ENCODE peak calls at places on chromosome 1, in nine cellular contexts. B, U, I, G, V, Y, F, Z and L are unnamed samples.

GRCh38 chr1:79042117-79042516 is 35.6 kb upstream of the ADGRL4 start:
- DNase-seq in B (no peak), U (no peak), I (peak), G (no peak), V (no peak), Y (no peak), F (no peak), Z (peak), L (no peak)

GRCh38 chr1:44015206-44015605 is 16.1 kb downstream of the SLC6A9 start:
- DNase-seq in B (no peak), U (no peak), I (no peak), G (no peak), V (no peak), Y (no peak), F (peak), Z (no peak), L (no peak)

GRCh38 chr1:96424882-96425281 is 296.7 kb upstream of the PTBP2 start:
- DNase-seq in B (no peak), U (no peak), I (no peak), G (no peak), V (no peak), Y (no peak), F (no peak), Z (peak), L (no peak)

GRCh38 chr1:46996659-46997281 is 26.7 kb upstream of the CYP4X1 start:
- DNase-seq in B (no peak), U (no peak), I (no peak), G (no peak), V (no peak), Y (no peak), F (no peak), Z (no peak), L (no peak)

GRCh38 chr1:237634922-237635321 is 255.8 kb downstream of the ZP4 start:
- DNase-seq in B (no peak), U (no peak), I (no peak), G (no peak), V (no peak), Y (no peak), F (no peak), Z (no peak), L (no peak)

GRCh38 chr1:168551688-168552087 is 7.9 kb upstream of the XCL2 start:
- DNase-seq in B (no peak), U (no peak), I (peak), G (no peak), V (no peak), Y (no peak), F (no peak), Z (no peak), L (no peak)

GRCh38 chr1:106278706-106279105 is 777.8 kb upstream of the PRMT6 start:
- DNase-seq in B (no peak), U (no peak), I (no peak), G (no peak), V (no peak), Y (no peak), F (no peak), Z (no peak), L (no peak)

GRCh38 chr1:227175611-227176010 is 142.7 kb downstream of the CDC42BPA start:
- DNase-seq in B (no peak), U (no peak), I (no peak), G (no peak), V (no peak), Y (no peak), F (no peak), Z (no peak), L (no peak)

GRCh38 chr1:236534164-236534651 is 10.4 kb downstream of the LGALS8 start:
- DNase-seq in B (no peak), U (no peak), I (no peak), G (no peak), V (no peak), Y (no peak), F (no peak), Z (peak), L (no peak)

GRCh38 chr1:228156518-228156875 is 6.8 kb downstream of the GJC2 start:
- DNase-seq in B (no peak), U (no peak), I (no peak), G (no peak), V (no peak), Y (no peak), F (no peak), Z (no peak), L (peak)

GRCh38 chr1:178501705-178502329 is 5.1 kb upstream of the CLEC20A start:
- DNase-seq in B (no peak), U (peak), I (peak), G (peak), V (peak), Y (peak), F (peak), Z (peak), L (no peak)

GRCh38 chr1:198064181-198064580 is 92.6 kb upstream of the NEK7 start:
- DNase-seq in B (no peak), U (no peak), I (no peak), G (no peak), V (no peak), Y (no peak), F (no peak), Z (peak), L (no peak)

GRCh38 chr1:30317921-30318320 is 405.5 kb downstream of the MATN1 start:
- DNase-seq in B (peak), U (no peak), I (no peak), G (no peak), V (no peak), Y (no peak), F (no peak), Z (no peak), L (peak)

GRCh38 chr1:230408971-230409370 is 17.2 kb downstream of the PGBD5 start:
- DNase-seq in B (no peak), U (no peak), I (no peak), G (no peak), V (no peak), Y (no peak), F (no peak), Z (no peak), L (no peak)

GRCh38 chr1:31663622-31664452 is 19.2 kb upstream of the PEF1 start:
- DNase-seq in B (no peak), U (peak), I (peak), G (no peak), V (peak), Y (peak), F (peak), Z (peak), L (no peak)

GRCh38 chr1:207910678-207911354 is at the start of gene CD34:
- DNase-seq in B (no peak), U (no peak), I (no peak), G (no peak), V (peak), Y (no peak), F (peak), Z (no peak), L (no peak)

GRCh38 chr1:26771643-26772321 is 16.0 kb upstream of the PIGV start:
- DNase-seq in B (no peak), U (peak), I (peak), G (no peak), V (no peak), Y (no peak), F (peak), Z (peak), L (no peak)

GRCh38 chr1:25568090-25568833 is 24.9 kb downstream of the LDLRAP1 start:
- DNase-seq in B (no peak), U (no peak), I (no peak), G (no peak), V (peak), Y (no peak), F (peak), Z (peak), L (no peak)

GRCh38 chr1:25565626-25566025 is 22.2 kb downstream of the LDLRAP1 start:
- DNase-seq in B (no peak), U (no peak), I (no peak), G (no peak), V (no peak), Y (no peak), F (no peak), Z (no peak), L (no peak)

GRCh38 chr1:25566186-25566729 is 22.9 kb downstream of the LDLRAP1 start:
- DNase-seq in B (no peak), U (no peak), I (no peak), G (no peak), V (no peak), Y (no peak), F (no peak), Z (no peak), L (no peak)

GRCh38 chr1:25567710-25568089 is 24.3 kb downstream of the LDLRAP1 start:
- DNase-seq in B (no peak), U (no peak), I (no peak), G (no peak), V (no peak), Y (no peak), F (no peak), Z (no peak), L (no peak)

GRCh38 chr1:25566730-25567341 is 23.4 kb downstream of the LDLRAP1 start:
- DNase-seq in B (no peak), U (no peak), I (no peak), G (no peak), V (peak), Y (no peak), F (peak), Z (peak), L (no peak)
- TF ChIP-seq CTCF in B (no peak), U (no peak), I (no peak), G (no peak), V (peak), Y (no peak), F (no peak), Z (peak), L (peak)

DNA sequence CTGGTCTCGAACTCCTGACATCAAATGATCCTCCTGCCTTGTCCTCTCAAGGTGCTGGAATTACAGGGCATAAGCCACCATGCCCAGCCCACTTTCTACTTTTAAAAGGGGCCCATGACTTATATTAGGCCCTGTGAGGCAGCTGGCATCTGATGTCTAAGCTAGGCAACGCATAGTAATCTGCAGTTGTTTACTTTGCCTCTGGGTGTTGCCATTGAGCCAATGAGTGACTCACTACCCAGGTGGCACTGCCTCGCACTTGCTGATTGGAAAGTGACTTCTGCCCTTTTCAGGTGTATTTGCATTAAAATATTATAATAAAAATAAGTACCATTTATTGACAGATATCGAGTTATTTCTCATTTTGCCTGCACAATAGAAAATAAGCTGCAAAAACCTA is 84.9 kb downstream of the KIF14 start:
- DNase-seq in B (no peak), U (peak), I (peak), G (no peak), V (peak), Y (peak), F (no peak), Z (no peak), L (no peak)
- TF ChIP-seq CTCF in B (no peak), U (peak), I (peak), G (no peak), V (peak), Y (peak), F (no peak), Z (peak), L (peak)

GRCh38 chr1:25765152-25765909 is 34.7 kb upstream of the SELENON start:
- DNase-seq in B (no peak), U (no peak), I (no peak), G (no peak), V (no peak), Y (no peak), F (no peak), Z (no peak), L (no peak)

GRCh38 chr1:25765910-25766645 is 33.9 kb upstream of the SELENON start:
- DNase-seq in B (no peak), U (no peak), I (no peak), G (no peak), V (peak), Y (no peak), F (no peak), Z (no peak), L (no peak)

GRCh38 chr1:25767437-25767770 is 32.6 kb upstream of the SELENON start:
- DNase-seq in B (no peak), U (no peak), I (no peak), G (no peak), V (no peak), Y (no peak), F (no peak), Z (no peak), L (no peak)

GRCh38 chr1:25768999-25769398 is 31.0 kb upstream of the SELENON start:
- DNase-seq in B (no peak), U (no peak), I (no peak), G (no peak), V (no peak), Y (no peak), F (no peak), Z (no peak), L (no peak)

GRCh38 chr1:25766721-25767436 is 33.1 kb upstream of the SELENON start:
- DNase-seq in B (no peak), U (no peak), I (no peak), G (peak), V (no peak), Y (no peak), F (no peak), Z (no peak), L (no peak)
- TF ChIP-seq CTCF in B (no peak), U (no peak), I (no peak), G (no peak), V (no peak), Y (no peak), F (no peak), Z (no peak), L (no peak)

GRCh38 chr1:98322966-98323365 is 338.6 kb upstream of the SNX7 start:
- DNase-seq in B (no peak), U (no peak), I (no peak), G (no peak), V (no peak), Y (no peak), F (no peak), Z (peak), L (no peak)

GRCh38 chr1:98327151-98327918 is 334.2 kb upstream of the SNX7 start:
- DNase-seq in B (no peak), U (no peak), I (no peak), G (no peak), V (peak), Y (no peak), F (no peak), Z (peak), L (no peak)

GRCh38 chr1:98323906-98324358 is 337.6 kb upstream of the SNX7 start:
- DNase-seq in B (no peak), U (peak), I (peak), G (peak), V (no peak), Y (peak), F (peak), Z (peak), L (no peak)

GRCh38 chr1:98323396-98323795 is 338.1 kb upstream of the SNX7 start:
- DNase-seq in B (no peak), U (no peak), I (peak), G (no peak), V (no peak), Y (no peak), F (peak), Z (peak), L (no peak)

GRCh38 chr1:98325646-98326441 is 335.7 kb upstream of the SNX7 start:
- DNase-seq in B (peak), U (peak), I (peak), G (peak), V (no peak), Y (peak), F (peak), Z (peak), L (peak)
- TF ChIP-seq CTCF in B (no peak), U (no peak), I (no peak), G (no peak), V (no peak), Y (no peak), F (no peak), Z (no peak), L (no peak)

GRCh38 chr1:223553957-223554356 is 111.5 kb downstream of the CAPN8 start:
- DNase-seq in B (no peak), U (no peak), I (no peak), G (no peak), V (no peak), Y (no peak), F (no peak), Z (no peak), L (no peak)

GRCh38 chr1:223551610-223552009 is 113.9 kb downstream of the CAPN8 start:
- DNase-seq in B (no peak), U (no peak), I (no peak), G (no peak), V (no peak), Y (no peak), F (no peak), Z (no peak), L (no peak)

GRCh38 chr1:223558512-223558911 is 107.0 kb downstream of the CAPN8 start:
- DNase-seq in B (no peak), U (no peak), I (no peak), G (no peak), V (no peak), Y (no peak), F (no peak), Z (no peak), L (no peak)

GRCh38 chr1:223557125-223557465 is 108.4 kb downstream of the CAPN8 start:
- DNase-seq in B (no peak), U (no peak), I (no peak), G (no peak), V (no peak), Y (no peak), F (no peak), Z (no peak), L (no peak)

GRCh38 chr1:223556414-223557124 is 108.9 kb downstream of the CAPN8 start:
- DNase-seq in B (no peak), U (peak), I (peak), G (no peak), V (peak), Y (peak), F (peak), Z (peak), L (no peak)
- TF ChIP-seq CTCF in B (peak), U (peak), I (peak), G (peak), V (peak), Y (peak), F (no peak), Z (peak), L (peak)

GRCh38 chr1:36675106-36675505 is 192.4 kb upstream of the CSF3R start:
- DNase-seq in B (peak), U (no peak), I (no peak), G (no peak), V (no peak), Y (no peak), F (no peak), Z (no peak), L (no peak)
- TF ChIP-seq CTCF in B (no peak), U (no peak), I (no peak), G (no peak), V (no peak), Y (no peak), F (no peak), Z (no peak), L (no peak)

GRCh38 chr1:21045351-21045750 is 131.3 kb downstream of the EIF4G3 start:
- DNase-seq in B (no peak), U (no peak), I (no peak), G (no peak), V (no peak), Y (no peak), F (no peak), Z (peak), L (no peak)
- TF ChIP-seq CTCF in B (no peak), U (no peak), I (no peak), G (no peak), V (no peak), Y (no peak), F (no peak), Z (no peak), L (no peak)

DNA sequence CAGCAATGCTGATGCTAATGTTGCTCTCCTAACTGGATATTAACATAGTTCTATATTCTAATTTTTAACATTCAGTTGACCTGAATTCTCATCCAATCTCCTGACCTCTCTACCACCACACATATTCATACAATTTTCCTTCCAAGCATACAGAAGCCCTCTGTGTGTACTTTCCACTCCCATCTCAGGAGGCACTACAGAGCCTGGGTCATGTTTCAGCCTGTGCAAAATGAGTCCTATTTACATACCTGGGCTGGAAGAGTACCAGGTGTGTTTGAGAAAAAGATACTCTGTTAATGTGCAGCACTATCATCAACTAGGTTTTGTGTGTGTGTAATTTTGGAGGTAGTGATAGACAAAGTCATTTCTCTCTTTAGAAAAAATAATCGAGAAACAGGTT is 486.3 kb downstream of the NEGR1 start:
- DNase-seq in B (no peak), U (no peak), I (no peak), G (no peak), V (no peak), Y (no peak), F (no peak), Z (no peak), L (no peak)
- TF ChIP-seq CTCF in B (no peak), U (no peak), I (no peak), G (no peak), V (no peak), Y (no peak), F (no peak), Z (no peak), L (no peak)

DNA sequence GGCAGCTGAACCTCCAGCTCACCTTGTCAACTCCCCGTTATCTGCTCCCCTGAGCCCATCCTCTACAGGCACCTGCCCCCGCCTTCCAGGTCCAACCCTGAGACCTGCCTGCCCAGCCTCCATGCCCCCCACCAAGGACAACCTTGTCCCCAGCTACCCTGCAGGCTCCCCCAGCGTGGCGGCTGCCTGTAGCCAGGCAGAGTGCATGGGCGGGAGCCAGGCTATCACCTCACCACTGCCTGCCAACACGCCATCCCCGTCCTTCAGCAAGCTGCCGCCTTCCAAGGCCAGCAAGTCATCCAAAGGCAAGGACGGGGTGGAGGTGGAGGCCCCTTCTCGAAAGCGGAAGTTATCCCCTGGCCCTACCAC is 3.0 kb upstream of the CYB561D1 start:
- DNase-seq in B (no peak), U (no peak), I (no peak), G (no peak), V (no peak), Y (no peak), F (no peak), Z (no peak), L (no peak)
- TF ChIP-seq CTCF in B (no peak), U (no peak), I (no peak), G (no peak), V (no peak), Y (no peak), F (no peak), Z (no peak), L (peak)